ENCODE peak calls at places on chromosomes 16 and 17, in nine cellular contexts. D, Y, M, O, R, P, T, X and B are unnamed samples.

GRCh38 chr16:11896776-11897175 is 19.0 kb downstream of the GSPT1 start:
- DNase-seq in D (no peak), Y (no peak), M (no peak), O (peak; percentile 62), R (no peak), P (no peak), T (no peak), X (no peak), B (no peak)

GRCh38 chr17:60630352-60630751 is 30.4 kb downstream of the PPM1D start:
- DNase-seq in D (no peak), Y (no peak), M (no peak), O (peak; percentile 20), R (no peak), P (no peak), T (no peak), X (no peak), B (no peak)

GRCh38 chr16:50499254-50499653 is 48.9 kb upstream of the NKD1 start:
- DNase-seq in D (no peak), Y (no peak), M (no peak), O (no peak), R (no peak), P (no peak), T (no peak), X (no peak), B (no peak)

GRCh38 chr17:82940226-82941020 is 100.6 kb upstream of the ZNF750 start:
- DNase-seq in D (no peak), Y (no peak), M (no peak), O (no peak), R (no peak), P (no peak), T (no peak), X (no peak), B (no peak)

GRCh38 chr16:50680907-50681885 is at the start of gene SNX20:
- DNase-seq in D (no peak), Y (peak; percentile 48), M (no peak), O (no peak), R (no peak), P (peak; percentile 90), T (peak; percentile 23), X (no peak), B (peak; percentile 48)

GRCh38 chr17:68512967-68513474 is 791 bp downstream of the PRKAR1A start:
- DNase-seq in D (peak; percentile 49), Y (no peak), M (peak; percentile 86), O (peak; percentile 55), R (no peak), P (no peak), T (no peak), X (no peak), B (peak; percentile 23)

GRCh38 chr17:223723-224471 is 42.4 kb upstream of the DOC2B start:
- DNase-seq in D (no peak), Y (no peak), M (no peak), O (no peak), R (no peak), P (no peak), T (peak; percentile 29), X (no peak), B (no peak)

GRCh38 chr17:82036634-82037112 is 824 bp downstream of the DCXR start:
- DNase-seq in D (no peak), Y (no peak), M (no peak), O (no peak), R (no peak), P (no peak), T (no peak), X (no peak), B (no peak)

GRCh38 chr17:78315355-78316114 is 44.3 kb downstream of the SOCS3 start:
- DNase-seq in D (no peak), Y (peak; percentile 13), M (peak; percentile 55), O (peak; percentile 98), R (no peak), P (no peak), T (peak; percentile 96), X (no peak), B (no peak)

GRCh38 chr16:66977341-66978113 is 10.9 kb upstream of the CES4A start:
- DNase-seq in D (peak; percentile 84), Y (peak; percentile 77), M (peak; percentile 84), O (peak; percentile 69), R (peak; percentile 91), P (peak; percentile 86), T (peak; percentile 84), X (peak; percentile 74), B (peak; percentile 76)

GRCh38 chr17:73478768-73479424 is 165.3 kb downstream of the SDK2 start:
- DNase-seq in D (no peak), Y (no peak), M (peak; percentile 58), O (no peak), R (no peak), P (no peak), T (no peak), X (no peak), B (no peak)

GRCh38 chr16:75494696-75495601 is at the start of gene CHST6:
- DNase-seq in D (no peak), Y (no peak), M (peak; percentile 82), O (peak; percentile 22), R (peak; percentile 69), P (peak; percentile 64), T (no peak), X (peak; percentile 75), B (no peak)

GRCh38 chr17:29292071-29292991 is 1.6 kb downstream of the NUFIP2 start:
- DNase-seq in D (peak; percentile 15), Y (peak; percentile 49), M (peak; percentile 63), O (peak; percentile 57), R (peak; percentile 56), P (peak; percentile 56), T (no peak), X (peak; percentile 36), B (peak; percentile 23)

GRCh38 chr17:64145751-64146417 is 15.9 kb upstream of the ERN1 start:
- DNase-seq in D (peak; percentile 98), Y (peak; percentile 94), M (peak; percentile 100), O (peak; percentile 99), R (peak; percentile 75), P (peak; percentile 98), T (peak; percentile 98), X (peak; percentile 98), B (peak; percentile 86)

GRCh38 chr17:78991017-78991783 is 11.5 kb upstream of the LGALS3BP start:
- DNase-seq in D (no peak), Y (no peak), M (no peak), O (no peak), R (no peak), P (no peak), T (peak; percentile 19), X (no peak), B (no peak)

GRCh38 chr17:80789356-80789902 is 202.2 kb upstream of the CHMP6 start:
- DNase-seq in D (no peak), Y (no peak), M (no peak), O (peak; percentile 89), R (no peak), P (no peak), T (peak; percentile 64), X (no peak), B (no peak)

GRCh38 chr16:56691885-56692284 is 9.6 kb downstream of the MT1X start:
- DNase-seq in D (peak; percentile 38), Y (no peak), M (peak; percentile 87), O (no peak), R (no peak), P (no peak), T (peak; percentile 95), X (no peak), B (no peak)

GRCh38 chr17:30021708-30022317 is 80.4 kb downstream of the EFCAB5 start:
- DNase-seq in D (peak; percentile 72), Y (no peak), M (peak; percentile 57), O (peak; percentile 54), R (no peak), P (peak; percentile 60), T (no peak), X (no peak), B (no peak)

GRCh38 chr16:47574091-47575054 is 113.2 kb downstream of the PHKB start:
- DNase-seq in D (no peak), Y (no peak), M (peak; percentile 42), O (peak; percentile 74), R (no peak), P (no peak), T (no peak), X (no peak), B (no peak)

GRCh38 chr16:64412578-64413280 is 709.1 kb downstream of the CDH11 start:
- DNase-seq in D (no peak), Y (no peak), M (no peak), O (peak; percentile 77), R (no peak), P (no peak), T (no peak), X (no peak), B (no peak)

GRCh38 chr16:66502020-66502913 is 47.7 kb downstream of the TK2 start:
- DNase-seq in D (no peak), Y (no peak), M (no peak), O (no peak), R (no peak), P (no peak), T (no peak), X (no peak), B (no peak)

GRCh38 chr16:75433732-75434413 is 570 bp upstream of the CFDP1 start:
- DNase-seq in D (peak; percentile 93), Y (peak; percentile 55), M (peak; percentile 96), O (peak; percentile 96), R (no peak), P (peak; percentile 82), T (peak; percentile 72), X (peak; percentile 70), B (no peak)

GRCh38 chr16:89112377-89113151 is 18.9 kb downstream of the ACSF3 start:
- DNase-seq in D (no peak), Y (no peak), M (no peak), O (no peak), R (no peak), P (no peak), T (peak; percentile 60), X (no peak), B (no peak)

GRCh38 chr16:50448522-50448921 is 79.7 kb upstream of the BRD7 start:
- DNase-seq in D (no peak), Y (no peak), M (peak; percentile 69), O (no peak), R (no peak), P (no peak), T (no peak), X (no peak), B (no peak)